ENCODE peak calls at places on chromosomes 1 and 21, in eight cellular contexts. X, S, A, U, N, O, P and W are unnamed samples.

GRCh38 chr1:239505094-239505493 is 118.7 kb downstream of the CHRM3 start:
- DNase-seq in O (no peak), N (no peak), A (no peak), S (no peak), U (no peak), P (no peak), X (no peak), W (no peak)

GRCh38 chr1:234986750-234987414 is 141.8 kb downstream of the TOMM20 start:
- DNase-seq in X (no peak), A (peak), N (peak), U (no peak), P (no peak), O (peak), S (no peak), W (no peak)

GRCh38 chr1:155128755-155129473 is 1.2 kb downstream of the EFNA1 start:
- DNase-seq in N (peak), O (peak), A (peak), X (peak), S (peak), U (no peak), P (peak), W (no peak)

GRCh38 chr1:27366411-27367159 is at the start of gene MAP3K6:
- DNase-seq in N (peak), X (peak), U (no peak), A (peak), O (peak), P (peak), S (peak), W (peak)

GRCh38 chr1:10779201-10779600 is 17.2 kb downstream of the CASZ1 start:
- DNase-seq in A (no peak), O (no peak), N (no peak), S (peak), X (peak), U (no peak), P (no peak), W (no peak)

GRCh38 chr1:154750681-154751665 is 119.1 kb downstream of the KCNN3 start:
- DNase-seq in A (no peak), S (no peak), X (no peak), N (no peak), P (no peak), U (no peak), O (no peak), W (no peak)

GRCh38 chr1:240608707-240609106 is 3.2 kb downstream of the GREM2 start:
- DNase-seq in U (no peak), P (no peak), N (peak), X (peak), A (no peak), S (no peak), O (peak), W (no peak)

GRCh38 chr1:182629674-182630073 is 25.5 kb upstream of the RGS16 start:
- DNase-seq in A (no peak), N (no peak), X (no peak), S (no peak), P (no peak), U (no peak), O (no peak), W (no peak)

GRCh38 chr1:12040457-12041051 is 21.3 kb downstream of the MIIP start:
- DNase-seq in N (no peak), S (no peak), O (peak), P (no peak), A (peak), X (peak), U (peak), W (peak)

GRCh38 chr21:36946949-36947371 is 19.5 kb downstream of the HLCS start:
- DNase-seq in O (no peak), S (no peak), X (no peak), U (no peak), P (no peak), A (no peak), N (peak), W (no peak)

GRCh38 chr1:59971464-59971911 is 44.9 kb upstream of the CYP2J2 start:
- DNase-seq in P (peak), S (peak), O (peak), U (no peak), A (peak), X (peak), N (peak), W (no peak)

GRCh38 chr1:15616704-15617172 is 520 bp upstream of the DDI2 start:
- DNase-seq in X (no peak), N (peak), U (no peak), O (no peak), P (no peak), S (no peak), A (peak), W (no peak)

GRCh38 chr1:152107289-152107983 is 7.8 kb downstream of the TCHH start:
- DNase-seq in A (no peak), U (no peak), N (no peak), S (no peak), P (no peak), X (no peak), O (no peak), W (no peak)

GRCh38 chr1:30748699-30749401 is 8.7 kb downstream of the LAPTM5 start:
- DNase-seq in X (no peak), A (peak), O (peak), S (no peak), U (no peak), P (no peak), N (peak), W (no peak)

GRCh38 chr1:243179714-243180113 is 75.4 kb downstream of the CEP170 start:
- DNase-seq in A (no peak), P (no peak), N (no peak), O (no peak), S (no peak), X (peak), U (peak), W (no peak)

GRCh38 chr1:109912214-109912861 is 1.7 kb downstream of the CSF1 start:
- DNase-seq in N (peak), P (no peak), U (no peak), X (no peak), A (no peak), O (peak), S (no peak), W (no peak)

GRCh38 chr1:43779805-43780403 is 72.6 kb downstream of the ST3GAL3 start:
- DNase-seq in N (no peak), O (no peak), S (no peak), U (peak), X (no peak), A (no peak), P (no peak), W (no peak)

GRCh38 chr1:94542088-94542671 is 621 bp upstream of the F3 start:
- DNase-seq in N (peak), O (peak), X (peak), P (peak), A (peak), S (peak), U (no peak), W (no peak)

GRCh38 chr1:221419513-221420088 is 322.3 kb downstream of the DUSP10 start:
- DNase-seq in X (peak), S (no peak), U (no peak), O (peak), P (no peak), N (no peak), A (peak), W (peak)

GRCh38 chr1:196001188-196001587 is 607.1 kb downstream of the KCNT2 start:
- DNase-seq in O (no peak), N (no peak), X (no peak), A (no peak), S (no peak), P (no peak), U (no peak), W (no peak)

GRCh38 chr1:111267801-111268508 is 22.7 kb upstream of the CHIA start:
- DNase-seq in A (no peak), X (no peak), N (no peak), O (no peak), S (peak), U (no peak), P (no peak), W (no peak)

GRCh38 chr1:8145525-8145924 is 119.4 kb upstream of the ERRFI1 start:
- DNase-seq in A (no peak), P (no peak), U (peak), S (no peak), O (no peak), X (no peak), N (no peak), W (no peak)

GRCh38 chr1:5992814-5993552 is 758 bp upstream of the NPHP4 start:
- DNase-seq in X (peak), A (no peak), P (no peak), O (no peak), S (no peak), U (no peak), N (peak), W (no peak)

GRCh38 chr1:109090415-109091195 is at the start of gene TMEM167B:
- DNase-seq in U (peak), A (peak), O (peak), S (peak), P (peak), X (peak), N (peak), W (peak)

GRCh38 chr1:89918794-89919155 is 76.1 kb upstream of the ZNF326 start:
- DNase-seq in N (no peak), P (no peak), U (no peak), S (no peak), A (no peak), O (no peak), X (peak), W (no peak)

GRCh38 chr1:15090373-15090772 is 63.2 kb upstream of the TMEM51 start:
- DNase-seq in X (peak), S (peak), A (no peak), P (no peak), U (no peak), N (peak), O (no peak), W (no peak)

GRCh38 chr21:28207776-28208175 is 784.9 kb downstream of the LTN1 start:
- DNase-seq in X (peak), U (no peak), N (no peak), O (peak), A (peak), P (no peak), S (no peak), W (peak)

GRCh38 chr1:12600880-12601633 is 17.0 kb downstream of the DHRS3 start:
- DNase-seq in U (no peak), A (peak), P (no peak), N (peak), S (peak), X (peak), O (peak), W (no peak)

GRCh38 chr1:146016891-146017290 is 4.6 kb downstream of the HJV start:
- DNase-seq in P (no peak), S (no peak), O (no peak), N (no peak), X (no peak), U (no peak), A (no peak), W (no peak)

GRCh38 chr1:145545055-145545454 is 62.7 kb upstream of the GPR89A start:
- DNase-seq in S (no peak), N (no peak), P (no peak), O (no peak), X (no peak), U (no peak), A (no peak), W (no peak)

GRCh38 chr1:176888471-176889032 is 276.0 kb downstream of the ASTN1 start:
- DNase-seq in O (no peak), N (no peak), U (no peak), X (no peak), A (no peak), P (no peak), S (no peak), W (no peak)

GRCh38 chr21:36803801-36804452 is 105.0 kb downstream of the SIM2 start:
- DNase-seq in N (no peak), X (no peak), P (no peak), A (no peak), S (no peak), U (no peak), O (no peak), W (no peak)

GRCh38 chr1:235329139-235329808 is 904 bp downstream of the GGPS1 start:
- DNase-seq in N (peak), S (peak), P (peak), U (peak), A (no peak), X (peak), O (peak), W (no peak)

DNA sequence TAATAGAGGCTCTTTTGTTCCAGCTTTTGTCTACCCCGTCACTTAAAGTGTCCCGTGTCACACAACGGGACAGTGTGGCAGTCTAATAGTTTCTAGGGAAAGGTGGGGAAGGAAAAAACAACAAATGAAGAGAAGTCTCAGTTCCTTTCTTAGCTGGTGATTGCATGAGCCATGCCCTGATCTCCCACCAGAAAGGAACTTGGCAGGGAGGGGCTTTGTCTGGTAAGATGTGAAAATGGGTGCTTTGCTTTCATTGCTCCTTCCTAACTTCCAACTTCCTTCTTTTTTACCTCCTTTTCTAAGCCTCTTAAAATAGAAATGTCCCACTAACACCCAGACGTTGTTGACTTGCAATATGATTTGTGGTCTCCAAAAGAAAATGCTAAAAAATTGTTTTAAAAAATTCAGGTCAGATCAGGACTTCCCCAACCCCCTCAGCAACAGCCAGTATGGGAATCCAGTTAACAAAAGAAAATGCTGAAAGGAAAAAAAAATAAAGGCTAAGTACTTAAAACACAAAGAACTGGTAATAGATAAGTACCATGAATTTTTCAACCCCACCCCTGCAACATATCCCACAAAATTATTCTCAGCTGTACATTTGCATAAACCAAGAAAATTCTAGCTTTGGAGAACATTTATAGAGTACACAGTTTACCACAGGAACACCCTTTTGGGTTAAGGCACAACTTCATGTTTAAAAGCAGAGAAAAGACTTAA is 106.3 kb downstream of the NIBAN1 start:
- DNase-seq in U (no peak), O (no peak), S (no peak), P (no peak), X (no peak), N (no peak), A (no peak), W (no peak)
- H3K4me3 ChIP-seq in U (no peak), O (no peak), S (no peak), P (no peak), X (no peak), N (no peak), A (no peak), W (no peak)

GRCh38 chr1:32811265-32811664 is 5.9 kb downstream of the YARS1 start:
- DNase-seq in P (no peak), O (no peak), U (no peak), N (peak), S (no peak), X (no peak), A (no peak), W (no peak)

GRCh38 chr1:32811917-32812316 is 5.2 kb downstream of the YARS1 start:
- DNase-seq in A (no peak), S (peak), X (no peak), O (no peak), N (no peak), P (no peak), U (no peak), W (no peak)

GRCh38 chr1:32817159-32817814 is at the start of the genes S100PBP and YARS1:
- DNase-seq in U (peak), O (peak), X (peak), N (peak), P (peak), A (peak), S (peak), W (peak)

GRCh38 chr1:32816676-32817158 is 441 bp downstream of the YARS1 start:
- DNase-seq in O (peak), S (no peak), N (no peak), U (no peak), X (peak), A (peak), P (no peak), W (no peak)

DNA sequence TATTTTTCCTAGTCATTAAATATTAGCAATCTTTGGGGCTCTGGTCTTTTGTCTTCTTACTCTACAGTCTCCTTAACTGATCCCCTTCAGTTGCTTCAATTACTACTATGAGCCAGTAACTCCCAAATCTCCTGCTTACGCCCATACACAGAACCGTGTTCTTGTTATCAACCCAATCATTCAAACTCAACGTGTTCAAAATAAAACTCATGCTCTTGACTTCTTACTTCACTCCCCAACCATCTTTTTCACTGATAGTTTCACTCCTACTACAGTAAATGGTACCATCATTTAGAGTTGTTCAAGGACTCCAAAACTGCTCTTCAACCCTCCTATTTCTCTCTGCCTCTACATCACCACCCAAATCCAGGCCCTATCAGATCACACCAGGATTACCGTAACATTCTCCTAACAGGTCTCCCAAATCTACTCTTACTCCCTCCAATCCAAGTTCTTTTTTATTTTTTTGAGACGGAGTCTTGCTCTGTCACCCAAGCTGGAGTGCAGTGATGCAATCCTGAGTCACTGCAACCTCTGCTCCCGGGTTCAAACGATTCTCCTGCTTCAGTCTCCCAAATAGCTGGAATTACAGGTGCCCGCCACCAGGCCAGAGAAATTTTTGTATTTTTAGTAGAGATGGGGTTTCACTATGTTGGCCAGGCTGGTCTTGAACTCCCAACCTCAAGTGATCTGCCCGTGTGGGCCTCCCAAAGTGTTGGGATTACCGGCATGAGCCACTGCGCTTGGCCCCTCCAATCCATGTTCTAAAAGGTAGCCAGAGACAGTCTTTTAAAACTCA is 3.0 kb downstream of the YARS1 start:
- DNase-seq in U (no peak), S (no peak), X (peak), N (no peak), P (no peak), O (peak), A (peak), W (no peak)
- H3K4me3 ChIP-seq in U (no peak), S (no peak), X (peak), N (peak), P (no peak), O (no peak), A (no peak), W (no peak)

GRCh38 chr1:115224636-115225035 is 113.4 kb downstream of the NGF start:
- DNase-seq in N (no peak), A (no peak), S (no peak), U (no peak), O (no peak), X (no peak), P (no peak), W (no peak)
- H3K4me3 ChIP-seq in N (no peak), A (no peak), S (no peak), U (no peak), O (no peak), X (no peak), P (no peak), W (no peak)

GRCh38 chr1:201648911-201649775 is 110.2 kb downstream of the NAV1 start:
- DNase-seq in X (no peak), O (no peak), P (peak), U (no peak), S (peak), A (peak), N (peak), W (no peak)
- H3K4me3 ChIP-seq in X (peak), O (peak), P (no peak), U (peak), S (peak), A (peak), N (peak), W (peak)

GRCh38 chr1:19484338-19484792 is 974 bp downstream of the CAPZB start:
- DNase-seq in N (no peak), A (no peak), O (no peak), S (no peak), P (no peak), U (no peak), X (no peak), W (no peak)

GRCh38 chr1:19484793-19485361 is 462 bp downstream of the CAPZB start:
- DNase-seq in O (no peak), A (peak), S (no peak), U (no peak), N (peak), X (no peak), P (no peak), W (no peak)

GRCh38 chr1:19483261-19483660 is 2.1 kb downstream of the CAPZB start:
- DNase-seq in X (no peak), O (no peak), A (no peak), U (peak), P (no peak), S (no peak), N (no peak), W (no peak)

GRCh38 chr1:19481826-19482398 is 3.4 kb downstream of the CAPZB start:
- DNase-seq in A (no peak), S (no peak), U (peak), O (no peak), N (no peak), P (no peak), X (no peak), W (no peak)

DNA sequence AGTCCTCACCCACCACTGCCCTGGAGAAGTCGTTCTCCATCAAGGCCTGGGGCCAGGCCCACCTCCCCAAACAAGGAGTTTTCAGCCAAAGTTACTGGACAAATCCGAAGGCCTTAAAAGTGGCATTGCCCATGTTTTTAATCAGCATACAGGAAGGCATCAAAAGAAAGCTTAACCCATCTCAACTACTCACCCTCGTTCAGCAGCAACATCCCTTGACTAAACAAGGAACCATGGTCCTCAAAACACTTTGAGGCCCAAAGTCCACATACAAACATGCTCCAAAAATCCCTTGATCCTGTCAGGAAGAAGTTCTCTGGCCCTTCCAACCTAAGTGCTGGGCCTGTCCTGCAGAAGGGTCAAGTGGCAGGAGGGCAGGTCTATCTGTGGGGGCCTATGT is 1.6 kb downstream of the CAPZB start:
- DNase-seq in X (no peak), A (no peak), U (no peak), O (no peak), N (no peak), S (no peak), P (no peak), W (no peak)
- H3K4me3 ChIP-seq in X (peak), A (peak), U (peak), O (peak), N (peak), S (peak), P (no peak), W (peak)

DNA sequence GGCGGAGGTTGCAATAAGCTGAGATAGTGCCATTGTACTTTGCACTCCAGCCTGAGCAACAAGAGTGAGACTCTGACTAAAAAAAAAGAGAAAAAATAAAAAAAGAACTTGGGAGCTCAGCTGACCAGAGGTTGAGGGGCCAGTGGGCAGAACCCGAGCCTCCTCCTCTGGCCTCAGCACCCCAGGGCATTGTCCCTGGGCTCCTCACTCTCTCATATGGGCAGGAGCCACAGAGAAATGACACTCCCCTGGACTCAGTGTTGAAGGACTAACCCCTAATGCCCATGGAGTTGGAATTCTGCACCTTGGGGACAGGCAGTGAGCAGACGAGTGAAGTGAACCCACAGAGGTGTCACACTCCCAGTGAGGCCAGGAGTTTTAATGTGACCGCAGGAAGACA is 5.8 kb downstream of the OLIG2 start:
- DNase-seq in U (no peak), S (no peak), X (no peak), A (no peak), O (no peak), P (no peak), N (no peak), W (no peak)
- H3K4me3 ChIP-seq in U (no peak), S (no peak), X (no peak), A (no peak), O (no peak), P (no peak), N (no peak), W (no peak)